ENCODE peak calls at places on chromosomes 6 and 20, in four cellular contexts. One of them, this sample, is unnamed.

GRCh38 chr6:28393912-28394662 is 5.5 kb downstream of the ZSCAN12 start:
- DNase-seq in GM10248: no peak
- DNase-seq in erythroblast: no peak
- DNase-seq in SW480: no peak
- DNase-seq in this sample: no peak

GRCh38 chr6:108635505-108636226 is 74.9 kb downstream of the FOXO3 start:
- DNase-seq in GM10248: no peak
- DNase-seq in erythroblast: no peak
- DNase-seq in SW480: no peak
- DNase-seq in this sample: peak; percentile 79

GRCh38 chr20:14807224-14807623 is 469.8 kb upstream of the FLRT3 start:
- DNase-seq in GM10248: no peak
- DNase-seq in erythroblast: no peak
- DNase-seq in SW480: no peak
- DNase-seq in this sample: no peak

GRCh38 chr20:45965169-45966002 is 6.6 kb downstream of the ZNF335 start:
- DNase-seq in GM10248: no peak
- DNase-seq in erythroblast: no peak
- DNase-seq in SW480: no peak
- DNase-seq in this sample: no peak

GRCh38 chr6:92495246-92495645 is 924.1 kb downstream of the EPHA7 start:
- DNase-seq in GM10248: no peak
- DNase-seq in erythroblast: no peak
- DNase-seq in SW480: no peak
- DNase-seq in this sample: no peak

GRCh38 chr6:152267967-152268845 is 369.0 kb downstream of the SYNE1 start:
- DNase-seq in GM10248: peak; percentile 16
- DNase-seq in erythroblast: peak; percentile 5
- DNase-seq in SW480: no peak
- DNase-seq in this sample: peak; percentile 43

GRCh38 chr20:6152777-6153176 is 29.9 kb upstream of the FERMT1 start:
- DNase-seq in GM10248: no peak
- DNase-seq in erythroblast: no peak
- DNase-seq in SW480: no peak
- DNase-seq in this sample: no peak

GRCh38 chr6:34680802-34681515 is 15.6 kb downstream of the ILRUN start:
- DNase-seq in GM10248: peak; percentile 56
- DNase-seq in erythroblast: no peak
- DNase-seq in SW480: peak; percentile 9
- DNase-seq in this sample: no peak

GRCh38 chr6:145731432-145731831 is 3.9 kb downstream of the EPM2A start:
- DNase-seq in GM10248: no peak
- DNase-seq in erythroblast: peak; percentile 19
- DNase-seq in SW480: no peak
- DNase-seq in this sample: no peak

GRCh38 chr6:5425797-5426196 is 164.5 kb downstream of the FARS2 start:
- DNase-seq in GM10248: no peak
- DNase-seq in erythroblast: no peak
- DNase-seq in SW480: no peak
- DNase-seq in this sample: no peak